ENCODE peak calls at places on chromosomes 2 and 18, in four cellular contexts. One of them, this sample, is unnamed.

GRCh38 chr2:69645926-69646325 is 2.4 kb upstream of the AAK1 start:
- DNase-seq in AG09319: no peak
- DNase-seq in CD8-positive, alpha-beta T cell: no peak
- DNase-seq in mesothelial cell of epicardium: no peak
- DNase-seq in this sample: no peak

GRCh38 chr2:50951416-50951815 is 80.5 kb downstream of the NRXN1 start:
- DNase-seq in AG09319: no peak
- DNase-seq in CD8-positive, alpha-beta T cell: no peak
- DNase-seq in mesothelial cell of epicardium: no peak
- DNase-seq in this sample: no peak

GRCh38 chr2:189799531-189799930 is 15.3 kb downstream of the PMS1 start:
- DNase-seq in AG09319: no peak
- DNase-seq in CD8-positive, alpha-beta T cell: no peak
- DNase-seq in mesothelial cell of epicardium: no peak
- DNase-seq in this sample: no peak

GRCh38 chr2:207288628-207289027 is 122.9 kb upstream of the KLF7 start:
- DNase-seq in AG09319: no peak
- DNase-seq in CD8-positive, alpha-beta T cell: no peak
- DNase-seq in mesothelial cell of epicardium: no peak
- DNase-seq in this sample: no peak

GRCh38 chr2:164840458-164840929 is 1.1 kb downstream of the COBLL1 start:
- DNase-seq in AG09319: no peak
- DNase-seq in CD8-positive, alpha-beta T cell: no peak
- DNase-seq in mesothelial cell of epicardium: peak; percentile 50
- DNase-seq in this sample: peak; percentile 19

GRCh38 chr18:10240276-10240675 is 214.2 kb upstream of the APCDD1 start:
- DNase-seq in AG09319: no peak
- DNase-seq in CD8-positive, alpha-beta T cell: no peak
- DNase-seq in mesothelial cell of epicardium: no peak
- DNase-seq in this sample: no peak

GRCh38 chr18:9696112-9696511 is 12.0 kb upstream of the RAB31 start:
- DNase-seq in AG09319: no peak
- DNase-seq in CD8-positive, alpha-beta T cell: no peak
- DNase-seq in mesothelial cell of epicardium: no peak
- DNase-seq in this sample: no peak

GRCh38 chr2:217858519-217859466 is 144.0 kb downstream of the TNS1 start:
- DNase-seq in AG09319: peak; percentile 87
- DNase-seq in CD8-positive, alpha-beta T cell: no peak
- DNase-seq in mesothelial cell of epicardium: peak; percentile 63
- DNase-seq in this sample: peak; percentile 22

GRCh38 chr2:46683541-46683940 is 204.2 kb downstream of the TMEM247 start:
- DNase-seq in AG09319: no peak
- DNase-seq in CD8-positive, alpha-beta T cell: no peak
- DNase-seq in mesothelial cell of epicardium: no peak
- DNase-seq in this sample: no peak

GRCh38 chr18:3051718-3052410 is 38.9 kb upstream of the LPIN2 start:
- DNase-seq in AG09319: no peak
- DNase-seq in CD8-positive, alpha-beta T cell: no peak
- DNase-seq in mesothelial cell of epicardium: no peak
- DNase-seq in this sample: no peak

GRCh38 chr2:8623958-8624591 is 57.8 kb upstream of the ID2 start:
- DNase-seq in AG09319: no peak
- DNase-seq in CD8-positive, alpha-beta T cell: no peak
- DNase-seq in mesothelial cell of epicardium: no peak
- DNase-seq in this sample: no peak

GRCh38 chr2:109702250-109702985 is 88.3 kb downstream of the SOWAHC start:
- DNase-seq in AG09319: no peak
- DNase-seq in CD8-positive, alpha-beta T cell: no peak
- DNase-seq in mesothelial cell of epicardium: no peak
- DNase-seq in this sample: no peak

GRCh38 chr18:6976935-6977334 is 140.7 kb downstream of the LAMA1 start:
- DNase-seq in AG09319: no peak
- DNase-seq in CD8-positive, alpha-beta T cell: no peak
- DNase-seq in mesothelial cell of epicardium: no peak
- DNase-seq in this sample: no peak

GRCh38 chr18:28086530-28087172 is 90.3 kb downstream of the CDH2 start:
- DNase-seq in AG09319: no peak
- DNase-seq in CD8-positive, alpha-beta T cell: no peak
- DNase-seq in mesothelial cell of epicardium: no peak
- DNase-seq in this sample: no peak

GRCh38 chr2:239979243-239980023 is 45.7 kb downstream of the NDUFA10 start:
- DNase-seq in AG09319: no peak
- DNase-seq in CD8-positive, alpha-beta T cell: no peak
- DNase-seq in mesothelial cell of epicardium: peak; percentile 52
- DNase-seq in this sample: peak; percentile 54

GRCh38 chr2:200609027-200609614 is 23.3 kb downstream of the AOX1 start:
- DNase-seq in AG09319: no peak
- DNase-seq in CD8-positive, alpha-beta T cell: no peak
- DNase-seq in mesothelial cell of epicardium: no peak
- DNase-seq in this sample: no peak

GRCh38 chr2:37916512-37917082 is 8.5 kb upstream of the RMDN2 start:
- DNase-seq in AG09319: peak; percentile 86
- DNase-seq in CD8-positive, alpha-beta T cell: no peak
- DNase-seq in mesothelial cell of epicardium: no peak
- DNase-seq in this sample: no peak

GRCh38 chr2:79580175-79580574 is 67.3 kb downstream of the CTNNA2 start:
- DNase-seq in AG09319: no peak
- DNase-seq in CD8-positive, alpha-beta T cell: no peak
- DNase-seq in mesothelial cell of epicardium: no peak
- DNase-seq in this sample: no peak

GRCh38 chr18:61896767-61897166 is 4.0 kb upstream of the RNF152 start:
- DNase-seq in AG09319: no peak
- DNase-seq in CD8-positive, alpha-beta T cell: no peak
- DNase-seq in mesothelial cell of epicardium: no peak
- DNase-seq in this sample: no peak

GRCh38 chr2:157326683-157327082 is 1.1 kb upstream of the ERMN start:
- DNase-seq in AG09319: no peak
- DNase-seq in CD8-positive, alpha-beta T cell: no peak
- DNase-seq in mesothelial cell of epicardium: no peak
- DNase-seq in this sample: no peak

GRCh38 chr2:54897420-54898310 is 152.6 kb downstream of the RTN4 start:
- DNase-seq in AG09319: no peak
- DNase-seq in CD8-positive, alpha-beta T cell: no peak
- DNase-seq in mesothelial cell of epicardium: no peak
- DNase-seq in this sample: no peak

GRCh38 chr2:97718051-97718882 is 4.9 kb downstream of the ZAP70 start:
- DNase-seq in AG09319: no peak
- DNase-seq in CD8-positive, alpha-beta T cell: peak; percentile 85
- DNase-seq in mesothelial cell of epicardium: no peak
- DNase-seq in this sample: no peak

GRCh38 chr2:200300650-200301314 is 5.7 kb upstream of the SPATS2L start:
- DNase-seq in AG09319: no peak
- DNase-seq in CD8-positive, alpha-beta T cell: no peak
- DNase-seq in mesothelial cell of epicardium: no peak
- DNase-seq in this sample: no peak

GRCh38 chr18:11570073-11570588 is 39.3 kb upstream of the SLC35G4 start:
- DNase-seq in AG09319: no peak
- DNase-seq in CD8-positive, alpha-beta T cell: no peak
- DNase-seq in mesothelial cell of epicardium: no peak
- DNase-seq in this sample: no peak

GRCh38 chr18:53864758-53865157 is 359.7 kb downstream of the MBD2 start:
- DNase-seq in AG09319: no peak
- DNase-seq in CD8-positive, alpha-beta T cell: no peak
- DNase-seq in mesothelial cell of epicardium: no peak
- DNase-seq in this sample: no peak

GRCh38 chr18:24369420-24369819 is 28.2 kb downstream of the OSBPL1A start:
- DNase-seq in AG09319: peak; percentile 11
- DNase-seq in CD8-positive, alpha-beta T cell: no peak
- DNase-seq in mesothelial cell of epicardium: no peak
- DNase-seq in this sample: no peak

GRCh38 chr2:204407209-204408070 is 137.8 kb upstream of the PARD3B start:
- DNase-seq in AG09319: no peak
- DNase-seq in CD8-positive, alpha-beta T cell: no peak
- DNase-seq in mesothelial cell of epicardium: no peak
- DNase-seq in this sample: no peak

GRCh38 chr2:118808429-118808809 is 39.0 kb downstream of the EN1 start:
- DNase-seq in AG09319: no peak
- DNase-seq in CD8-positive, alpha-beta T cell: no peak
- DNase-seq in mesothelial cell of epicardium: no peak
- DNase-seq in this sample: no peak

GRCh38 chr2:286774-287392 is 1.0 kb downstream of the ALKAL2 start:
- DNase-seq in AG09319: no peak
- DNase-seq in CD8-positive, alpha-beta T cell: no peak
- DNase-seq in mesothelial cell of epicardium: no peak
- DNase-seq in this sample: no peak

GRCh38 chr2:199747427-199747826 is 103.6 kb downstream of the FTCDNL1 start:
- DNase-seq in AG09319: no peak
- DNase-seq in CD8-positive, alpha-beta T cell: no peak
- DNase-seq in mesothelial cell of epicardium: no peak
- DNase-seq in this sample: no peak

GRCh38 chr2:144464730-144465129 is 55.2 kb downstream of the ZEB2 start:
- DNase-seq in AG09319: no peak
- DNase-seq in CD8-positive, alpha-beta T cell: no peak
- DNase-seq in mesothelial cell of epicardium: no peak
- DNase-seq in this sample: no peak

GRCh38 chr2:218679119-218679518 is 7.2 kb downstream of the STK36 start:
- DNase-seq in AG09319: no peak
- DNase-seq in CD8-positive, alpha-beta T cell: no peak
- DNase-seq in mesothelial cell of epicardium: no peak
- DNase-seq in this sample: no peak

GRCh38 chr2:27792759-27793158 is 21.2 kb downstream of the MRPL33 start:
- DNase-seq in AG09319: no peak
- DNase-seq in CD8-positive, alpha-beta T cell: no peak
- DNase-seq in mesothelial cell of epicardium: no peak
- DNase-seq in this sample: no peak

GRCh38 chr18:31508781-31509180 is 10.8 kb downstream of the DSG2 start:
- DNase-seq in AG09319: no peak
- DNase-seq in CD8-positive, alpha-beta T cell: no peak
- DNase-seq in mesothelial cell of epicardium: no peak
- DNase-seq in this sample: no peak

GRCh38 chr18:31504455-31505147 is 6.6 kb downstream of the DSG2 start:
- DNase-seq in AG09319: no peak
- DNase-seq in CD8-positive, alpha-beta T cell: no peak
- DNase-seq in mesothelial cell of epicardium: no peak
- DNase-seq in this sample: no peak

GRCh38 chr18:31505161-31505560 is 7.2 kb downstream of the DSG2 start:
- DNase-seq in AG09319: no peak
- DNase-seq in CD8-positive, alpha-beta T cell: no peak
- DNase-seq in mesothelial cell of epicardium: no peak
- DNase-seq in this sample: no peak

GRCh38 chr18:31503011-31503410 is 5.0 kb downstream of the DSG2 start:
- DNase-seq in AG09319: no peak
- DNase-seq in CD8-positive, alpha-beta T cell: no peak
- DNase-seq in mesothelial cell of epicardium: no peak
- DNase-seq in this sample: no peak

GRCh38 chr18:31506024-31506742 is 8.2 kb downstream of the DSG2 start:
- DNase-seq in AG09319: no peak
- DNase-seq in CD8-positive, alpha-beta T cell: no peak
- DNase-seq in mesothelial cell of epicardium: no peak
- DNase-seq in this sample: no peak
- TF ChIP-seq CTCF in AG09319: no peak
- TF ChIP-seq CTCF in CD8-positive, alpha-beta T cell: no peak
- TF ChIP-seq CTCF in mesothelial cell of epicardium: no peak
- TF ChIP-seq CTCF in this sample: peak; percentile 14

DNA sequence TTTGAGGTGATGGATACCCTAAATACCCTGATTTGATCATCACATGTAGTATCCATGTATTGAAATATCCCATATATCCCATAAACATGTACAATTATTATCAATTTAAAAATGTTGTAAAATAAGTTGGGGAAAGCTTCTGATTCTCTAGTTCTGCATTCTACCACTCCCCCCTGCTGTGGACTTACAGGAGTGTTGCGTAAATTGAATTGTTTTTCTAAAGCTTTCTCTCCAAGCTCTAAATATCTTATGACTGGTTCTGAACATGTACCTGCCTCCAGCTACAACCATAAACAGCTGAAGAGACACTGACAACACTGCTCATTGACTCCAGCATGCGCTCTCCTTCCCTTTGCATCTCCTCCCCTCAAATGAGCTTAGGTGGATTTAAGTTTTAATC is 145.2 kb downstream of the MGAT5 start:
- DNase-seq in AG09319: no peak
- DNase-seq in CD8-positive, alpha-beta T cell: no peak
- DNase-seq in mesothelial cell of epicardium: no peak
- DNase-seq in this sample: no peak
- TF ChIP-seq CTCF in AG09319: no peak
- TF ChIP-seq CTCF in CD8-positive, alpha-beta T cell: no peak
- TF ChIP-seq CTCF in mesothelial cell of epicardium: no peak
- TF ChIP-seq CTCF in this sample: no peak

GRCh38 chr2:167963899-167964649 is 283.3 kb downstream of the STK39 start:
- DNase-seq in AG09319: no peak
- DNase-seq in CD8-positive, alpha-beta T cell: no peak
- DNase-seq in mesothelial cell of epicardium: no peak
- DNase-seq in this sample: no peak

GRCh38 chr2:167966367-167966766 is 281.0 kb downstream of the STK39 start:
- DNase-seq in AG09319: no peak
- DNase-seq in CD8-positive, alpha-beta T cell: no peak
- DNase-seq in mesothelial cell of epicardium: no peak
- DNase-seq in this sample: no peak

GRCh38 chr2:167962436-167963226 is 284.8 kb downstream of the STK39 start:
- DNase-seq in AG09319: no peak
- DNase-seq in CD8-positive, alpha-beta T cell: no peak
- DNase-seq in mesothelial cell of epicardium: no peak
- DNase-seq in this sample: no peak

GRCh38 chr2:167965907-167966306 is 281.5 kb downstream of the STK39 start:
- DNase-seq in AG09319: no peak
- DNase-seq in CD8-positive, alpha-beta T cell: no peak
- DNase-seq in mesothelial cell of epicardium: no peak
- DNase-seq in this sample: no peak

GRCh38 chr2:167964650-167965404 is 282.6 kb downstream of the STK39 start:
- DNase-seq in AG09319: no peak
- DNase-seq in CD8-positive, alpha-beta T cell: no peak
- DNase-seq in mesothelial cell of epicardium: no peak
- DNase-seq in this sample: no peak
- TF ChIP-seq CTCF in AG09319: peak; percentile 24
- TF ChIP-seq CTCF in CD8-positive, alpha-beta T cell: no peak
- TF ChIP-seq CTCF in mesothelial cell of epicardium: no peak
- TF ChIP-seq CTCF in this sample: peak; percentile 35

GRCh38 chr2:127401757-127402695 is 14.3 kb upstream of the MAP3K2 start:
- DNase-seq in AG09319: no peak
- DNase-seq in CD8-positive, alpha-beta T cell: no peak
- DNase-seq in mesothelial cell of epicardium: no peak
- DNase-seq in this sample: no peak

GRCh38 chr2:127400897-127401756 is 13.4 kb upstream of the MAP3K2 start:
- DNase-seq in AG09319: no peak
- DNase-seq in CD8-positive, alpha-beta T cell: no peak
- DNase-seq in mesothelial cell of epicardium: no peak
- DNase-seq in this sample: no peak

GRCh38 chr2:127405252-127405605 is 13.0 kb upstream of the PROC start:
- DNase-seq in AG09319: no peak
- DNase-seq in CD8-positive, alpha-beta T cell: no peak
- DNase-seq in mesothelial cell of epicardium: no peak
- DNase-seq in this sample: no peak

GRCh38 chr2:127404466-127405251 is 13.6 kb upstream of the PROC start:
- DNase-seq in AG09319: no peak
- DNase-seq in CD8-positive, alpha-beta T cell: no peak
- DNase-seq in mesothelial cell of epicardium: no peak
- DNase-seq in this sample: no peak

DNA sequence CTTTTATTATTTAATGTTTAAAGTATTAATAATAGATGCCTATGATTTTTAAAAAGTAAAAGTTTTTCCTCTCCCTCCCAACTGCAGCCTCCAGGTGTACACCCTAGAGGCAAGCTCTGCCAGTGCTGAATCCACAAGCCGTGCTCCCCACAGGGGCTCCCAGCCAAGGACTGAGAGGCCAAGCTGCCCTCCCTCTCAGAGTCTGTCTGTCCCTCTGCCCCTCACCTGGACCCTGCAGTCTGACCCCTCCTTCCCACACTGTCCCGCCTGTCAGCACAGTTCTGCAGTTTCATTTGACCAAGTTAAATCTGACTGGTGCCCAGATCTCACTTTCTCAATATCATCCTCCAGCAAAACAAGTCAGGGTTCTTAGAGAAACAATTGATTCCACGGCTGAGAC is 14.8 kb upstream of the PROC start:
- DNase-seq in AG09319: no peak
- DNase-seq in CD8-positive, alpha-beta T cell: no peak
- DNase-seq in mesothelial cell of epicardium: no peak
- DNase-seq in this sample: no peak
- TF ChIP-seq CTCF in AG09319: no peak
- TF ChIP-seq CTCF in CD8-positive, alpha-beta T cell: no peak
- TF ChIP-seq CTCF in mesothelial cell of epicardium: no peak
- TF ChIP-seq CTCF in this sample: no peak